ENCODE peak calls at places on chromosomes 5 and 9, in ten cellular contexts. N, D, G, C, H, F, J, Z, T and I are unnamed samples.

GRCh38 chr5:141510850-141511718 is 22.2 kb downstream of the PCDHGC5 start:
- DNase-seq in J (no peak), N (no peak), C (peak; percentile 80), Z (no peak), D (no peak), F (no peak), T (no peak), G (no peak), H (no peak), I (no peak)

GRCh38 chr9:131654857-131655577 is 84.9 kb downstream of the RAPGEF1 start:
- DNase-seq in F (no peak), T (peak; percentile 85), H (no peak), J (no peak), C (no peak), G (no peak), Z (peak; percentile 67), N (peak; percentile 72), D (no peak), I (no peak)

GRCh38 chr9:17065062-17065461 is 69.8 kb upstream of the CNTLN start:
- DNase-seq in J (no peak), N (no peak), H (no peak), D (no peak), T (peak; percentile 2), F (no peak), Z (no peak), C (no peak), G (no peak), I (no peak)

GRCh38 chr9:1939926-1940368 is 75.2 kb upstream of the SMARCA2 start:
- DNase-seq in J (no peak), G (peak; percentile 84), H (no peak), Z (peak; percentile 27), F (peak; percentile 24), N (peak; percentile 22), T (peak; percentile 12), D (no peak), C (peak; percentile 82), I (no peak)

GRCh38 chr5:9851458-9851857 is 221.3 kb upstream of the TAS2R1 start:
- DNase-seq in C (no peak), H (no peak), Z (no peak), J (no peak), D (no peak), N (no peak), G (no peak), T (no peak), F (no peak), I (no peak)

GRCh38 chr9:102975246-102975645 is 19.9 kb upstream of the CYLC2 start:
- DNase-seq in H (peak; percentile 42), G (no peak), T (no peak), J (no peak), F (no peak), N (no peak), Z (no peak), C (no peak), D (no peak), I (no peak)

GRCh38 chr9:135330307-135330631 is 149.3 kb upstream of the PPP1R26 start:
- DNase-seq in J (no peak), Z (no peak), G (no peak), H (no peak), C (no peak), D (no peak), N (no peak), T (no peak), F (peak; percentile 10), I (no peak)

GRCh38 chr9:20111173-20111843 is 322.5 kb upstream of the SLC24A2 start:
- DNase-seq in J (no peak), T (no peak), D (no peak), H (no peak), N (no peak), F (no peak), Z (no peak), G (peak; percentile 57), C (no peak), I (no peak)

GRCh38 chr9:30677256-30677655 is 1707.2 kb upstream of the ACO1 start:
- DNase-seq in D (no peak), C (no peak), T (no peak), H (no peak), G (no peak), N (no peak), F (no peak), J (no peak), Z (no peak), I (no peak)

GRCh38 chr9:107389617-107390071 is 99.9 kb downstream of the KLF4 start:
- DNase-seq in C (no peak), D (peak; percentile 85), F (peak; percentile 71), H (no peak), J (peak; percentile 85), Z (peak; percentile 78), G (no peak), T (peak; percentile 65), N (peak; percentile 22), I (peak; percentile 62)
- TF ChIP-seq POLR2AphosphoS5 in C (no peak), D (peak; percentile 57), F (peak; percentile 70), H (no peak), J (peak; percentile 96), Z (peak; percentile 71), G (no peak), T (no peak), N (no peak), I (peak; percentile 95)

GRCh38 chr9:127389391-127390242 is 7.4 kb upstream of the SLC2A8 start:
- DNase-seq in J (no peak), D (no peak), N (no peak), G (no peak), C (no peak), F (no peak), H (no peak), T (peak; percentile 43), Z (no peak), I (no peak)
- H3K4me3 ChIP-seq in J (no peak overlapping the region), D (no peak overlapping the region), N (no peak overlapping the region), G (no peak overlapping the region), C (no peak overlapping the region), F (no peak overlapping the region), H (no peak overlapping the region), T (no peak overlapping the region), Z (no peak overlapping the region), I (no peak overlapping the region)

DNA sequence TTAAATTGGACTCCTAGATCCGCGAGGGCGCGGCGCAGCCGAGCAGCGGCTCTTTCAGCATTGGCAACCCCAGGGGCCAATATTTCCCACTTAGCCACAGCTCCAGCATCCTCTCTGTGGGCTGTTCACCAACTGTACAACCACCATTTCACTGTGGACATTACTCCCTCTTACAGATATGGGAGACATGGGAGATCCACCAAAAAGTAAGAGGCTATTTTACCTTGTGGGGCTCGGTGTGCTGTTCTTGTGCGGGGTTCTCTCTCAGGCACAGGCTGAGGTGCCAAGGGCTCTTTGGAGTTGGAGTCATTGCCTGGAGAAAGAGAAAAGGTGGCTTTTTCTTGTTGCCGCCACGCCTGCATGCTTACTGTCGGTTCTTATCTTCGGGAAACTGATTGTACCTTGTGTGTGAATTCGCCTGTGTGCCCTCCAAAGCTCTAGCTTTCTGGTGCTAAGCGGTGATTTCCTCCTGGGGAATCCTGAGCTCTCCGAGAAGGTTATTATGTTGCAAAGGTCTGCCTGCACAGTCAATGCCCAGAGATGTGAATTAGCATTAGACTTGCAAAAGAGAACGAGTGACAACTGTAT is 340 bp downstream of the ISL1 start:
- DNase-seq in F (no peak), N (no peak), J (no peak), H (no peak), Z (no peak), G (no peak), D (no peak), T (no peak), C (no peak), I (no peak)
- TF ChIP-seq CTCF in F (no peak), N (no peak), J (no peak), H (no peak), Z (no peak), G (no peak), D (no peak), T (no peak), C (no peak), I (no peak)

GRCh38 chr9:136806067-136806466 is 1.7 kb upstream of the RABL6 start:
- DNase-seq in F (no peak), G (no peak), H (no peak), T (no peak), J (no peak), D (no peak), N (no peak), Z (no peak), C (no peak), I (no peak)

GRCh38 chr9:136808781-136809158 is 1.0 kb downstream of the RABL6 start:
- DNase-seq in F (no peak), J (no peak), T (no peak), G (peak; percentile 43), Z (no peak), D (no peak), H (no peak), C (no peak), N (no peak), I (no peak)

GRCh38 chr9:136806631-136807201 is 1.0 kb upstream of the RABL6 start:
- DNase-seq in T (no peak), Z (no peak), C (no peak), J (no peak), N (peak; percentile 4), D (peak; percentile 65), F (no peak), H (no peak), G (no peak), I (no peak)

GRCh38 chr9:136808075-136808780 is 480 bp downstream of the RABL6 start:
- DNase-seq in F (peak; percentile 37), G (no peak), C (no peak), T (no peak), N (peak; percentile 35), D (no peak), H (peak; percentile 88), Z (peak; percentile 34), J (no peak), I (peak; percentile 51)

GRCh38 chr9:136807281-136808074 is at the start of gene RABL6:
- DNase-seq in N (peak; percentile 81), Z (peak; percentile 79), D (peak; percentile 89), H (peak; percentile 94), T (peak; percentile 40), G (peak; percentile 83), F (peak; percentile 67), J (peak; percentile 66), C (no peak), I (peak; percentile 59)
- TF ChIP-seq POLR2AphosphoS5 in N (peak; percentile 51), Z (peak; percentile 67), D (peak; percentile 87), H (peak; percentile 94), T (peak; percentile 66), G (peak; percentile 78), F (peak; percentile 68), J (peak; percentile 48), C (peak; percentile 61), I (peak; percentile 61)

GRCh38 chr9:129667378-129667777 is 1.9 kb downstream of the PRRX2 start:
- DNase-seq in J (no peak), C (no peak), G (no peak), H (no peak), N (no peak), D (no peak), F (no peak), Z (no peak), T (no peak), I (no peak)

GRCh38 chr9:129666575-129666974 is 1.1 kb downstream of the PRRX2 start:
- DNase-seq in F (no peak), G (no peak), H (no peak), T (no peak), Z (no peak), D (no peak), J (no peak), N (no peak), C (no peak), I (no peak)

GRCh38 chr9:129665814-129666511 is 516 bp downstream of the PRRX2 start:
- DNase-seq in N (no peak), Z (no peak), C (no peak), G (peak; percentile 66), J (no peak), H (no peak), T (no peak), D (no peak), F (no peak), I (no peak)

GRCh38 chr9:129664664-129665007 is 811 bp upstream of the PRRX2 start:
- DNase-seq in F (no peak), D (no peak), G (peak; percentile 48), J (no peak), Z (no peak), N (no peak), H (no peak), C (no peak), T (no peak), I (no peak)

GRCh38 chr9:129665008-129665771 is at the start of gene PRRX2:
- DNase-seq in N (no peak), T (no peak), F (no peak), D (no peak), Z (no peak), C (no peak), J (no peak), H (no peak), G (peak; percentile 80), I (no peak)
- H3K4me3 ChIP-seq in N (peak within 1 kb of the TSS; percentile 26), T (no peak within 1 kb of the TSS), F (peak within 1 kb of the TSS; percentile 37), D (peak within 1 kb of the TSS; percentile 36), Z (peak within 1 kb of the TSS; percentile 45), C (no peak within 1 kb of the TSS), J (peak within 1 kb of the TSS; percentile 31), H (peak within 1 kb of the TSS; percentile 25), G (peak within 1 kb of the TSS; percentile 72), I (peak within 1 kb of the TSS; percentile 80)